ENCODE peak calls at places on chromosomes 12 and 14, in ten cellular contexts. One of them, this sample, is unnamed.

GRCh38 chr12:1811281-1811947 is 9.0 kb upstream of the LRTM2 start:
- DNase-seq in stomach: no peak
- DNase-seq in body of pancreas: no peak
- DNase-seq in heart left ventricle: no peak
- DNase-seq in uterus: no peak
- DNase-seq in suprapubic skin: no peak
- DNase-seq in A549: no peak
- DNase-seq in HCT116: no peak
- DNase-seq in prostate gland: no peak
- DNase-seq in right lobe of liver: no peak
- DNase-seq in this sample: no peak

GRCh38 chr12:94596596-94596995 is 53.8 kb downstream of the TMCC3 start:
- DNase-seq in stomach: peak; percentile 51
- DNase-seq in heart left ventricle: no peak
- DNase-seq in body of pancreas: no peak
- DNase-seq in uterus: no peak
- DNase-seq in right lobe of liver: peak; percentile 60
- DNase-seq in prostate gland: no peak
- DNase-seq in A549: no peak
- DNase-seq in suprapubic skin: no peak
- DNase-seq in HCT116: no peak
- DNase-seq in this sample: no peak

GRCh38 chr12:117968826-117969659 is at the start of gene KSR2:
- DNase-seq in A549: peak; percentile 72
- DNase-seq in stomach: peak; percentile 82
- DNase-seq in uterus: no peak
- DNase-seq in heart left ventricle: no peak
- DNase-seq in body of pancreas: peak; percentile 89
- DNase-seq in suprapubic skin: peak; percentile 79
- DNase-seq in prostate gland: peak; percentile 76
- DNase-seq in HCT116: peak; percentile 81
- DNase-seq in right lobe of liver: peak; percentile 43
- DNase-seq in this sample: peak; percentile 41

GRCh38 chr12:19726122-19726521 is 286.8 kb downstream of the AEBP2 start:
- DNase-seq in right lobe of liver: no peak
- DNase-seq in prostate gland: no peak
- DNase-seq in A549: no peak
- DNase-seq in uterus: no peak
- DNase-seq in heart left ventricle: no peak
- DNase-seq in suprapubic skin: no peak
- DNase-seq in body of pancreas: no peak
- DNase-seq in HCT116: no peak
- DNase-seq in stomach: no peak
- DNase-seq in this sample: no peak

GRCh38 chr14:22122227-22123187 is 448.9 kb upstream of the OR4E1 start:
- DNase-seq in uterus: no peak
- DNase-seq in right lobe of liver: no peak
- DNase-seq in prostate gland: no peak
- DNase-seq in A549: no peak
- DNase-seq in body of pancreas: no peak
- DNase-seq in suprapubic skin: no peak
- DNase-seq in HCT116: no peak
- DNase-seq in heart left ventricle: no peak
- DNase-seq in stomach: no peak
- DNase-seq in this sample: no peak

GRCh38 chr12:50061172-50061571 is 3.8 kb downstream of the ASIC1 start:
- DNase-seq in uterus: no peak
- DNase-seq in stomach: no peak
- DNase-seq in A549: no peak
- DNase-seq in suprapubic skin: no peak
- DNase-seq in heart left ventricle: no peak
- DNase-seq in prostate gland: no peak
- DNase-seq in body of pancreas: no peak
- DNase-seq in HCT116: no peak
- DNase-seq in right lobe of liver: no peak
- DNase-seq in this sample: no peak

GRCh38 chr14:52052289-52052943 is 16.4 kb downstream of the NID2 start:
- DNase-seq in suprapubic skin: no peak
- DNase-seq in body of pancreas: no peak
- DNase-seq in heart left ventricle: no peak
- DNase-seq in right lobe of liver: no peak
- DNase-seq in uterus: peak; percentile 65
- DNase-seq in HCT116: no peak
- DNase-seq in stomach: no peak
- DNase-seq in A549: no peak
- DNase-seq in prostate gland: no peak
- DNase-seq in this sample: no peak

GRCh38 chr12:16833376-16833775 is 227.4 kb upstream of the LMO3 start:
- DNase-seq in heart left ventricle: no peak
- DNase-seq in HCT116: no peak
- DNase-seq in right lobe of liver: no peak
- DNase-seq in A549: no peak
- DNase-seq in stomach: no peak
- DNase-seq in uterus: no peak
- DNase-seq in suprapubic skin: no peak
- DNase-seq in body of pancreas: no peak
- DNase-seq in prostate gland: no peak
- DNase-seq in this sample: no peak

GRCh38 chr12:48185181-48185919 is 1.9 kb downstream of the CCDC184 start:
- DNase-seq in heart left ventricle: no peak
- DNase-seq in stomach: no peak
- DNase-seq in prostate gland: no peak
- DNase-seq in right lobe of liver: no peak
- DNase-seq in suprapubic skin: no peak
- DNase-seq in A549: no peak
- DNase-seq in HCT116: no peak
- DNase-seq in uterus: no peak
- DNase-seq in body of pancreas: no peak
- DNase-seq in this sample: no peak

GRCh38 chr12:118727967-118728366 is 253.4 kb upstream of the SRRM4 start:
- DNase-seq in prostate gland: no peak
- DNase-seq in suprapubic skin: no peak
- DNase-seq in stomach: no peak
- DNase-seq in heart left ventricle: no peak
- DNase-seq in HCT116: no peak
- DNase-seq in uterus: no peak
- DNase-seq in body of pancreas: no peak
- DNase-seq in A549: no peak
- DNase-seq in right lobe of liver: no peak
- DNase-seq in this sample: no peak

GRCh38 chr12:91327889-91328288 is 145.3 kb upstream of the DCN start:
- DNase-seq in uterus: no peak
- DNase-seq in body of pancreas: no peak
- DNase-seq in stomach: no peak
- DNase-seq in A549: no peak
- DNase-seq in heart left ventricle: no peak
- DNase-seq in right lobe of liver: no peak
- DNase-seq in HCT116: no peak
- DNase-seq in prostate gland: no peak
- DNase-seq in suprapubic skin: no peak
- DNase-seq in this sample: no peak

GRCh38 chr12:102120564-102120873 is 536 bp downstream of the PARPBP start:
- DNase-seq in uterus: no peak
- DNase-seq in suprapubic skin: no peak
- DNase-seq in right lobe of liver: no peak
- DNase-seq in stomach: no peak
- DNase-seq in A549: peak; percentile 20
- DNase-seq in body of pancreas: no peak
- DNase-seq in HCT116: no peak
- DNase-seq in prostate gland: no peak
- DNase-seq in heart left ventricle: no peak
- DNase-seq in this sample: no peak

GRCh38 chr12:102116392-102116791 is 3.5 kb downstream of the NUP37 start:
- DNase-seq in A549: no peak
- DNase-seq in uterus: no peak
- DNase-seq in right lobe of liver: no peak
- DNase-seq in prostate gland: no peak
- DNase-seq in heart left ventricle: no peak
- DNase-seq in body of pancreas: no peak
- DNase-seq in suprapubic skin: no peak
- DNase-seq in stomach: no peak
- DNase-seq in HCT116: no peak
- DNase-seq in this sample: no peak

GRCh38 chr12:102119674-102120563 is at the start of the genes NUP37 and PARPBP:
- DNase-seq in right lobe of liver: peak; percentile 91
- DNase-seq in stomach: peak; percentile 90
- DNase-seq in A549: peak; percentile 84
- DNase-seq in HCT116: peak; percentile 86
- DNase-seq in prostate gland: peak; percentile 77
- DNase-seq in heart left ventricle: peak; percentile 90
- DNase-seq in suprapubic skin: peak; percentile 94
- DNase-seq in uterus: peak; percentile 89
- DNase-seq in body of pancreas: peak; percentile 87
- DNase-seq in this sample: peak; percentile 85

GRCh38 chr12:102120886-102121285 is 903 bp downstream of the PARPBP start:
- DNase-seq in body of pancreas: no peak
- DNase-seq in heart left ventricle: no peak
- DNase-seq in uterus: no peak
- DNase-seq in right lobe of liver: no peak
- DNase-seq in prostate gland: no peak
- DNase-seq in HCT116: peak; percentile 3
- DNase-seq in suprapubic skin: no peak
- DNase-seq in stomach: no peak
- DNase-seq in A549: peak; percentile 16
- DNase-seq in this sample: no peak

DNA sequence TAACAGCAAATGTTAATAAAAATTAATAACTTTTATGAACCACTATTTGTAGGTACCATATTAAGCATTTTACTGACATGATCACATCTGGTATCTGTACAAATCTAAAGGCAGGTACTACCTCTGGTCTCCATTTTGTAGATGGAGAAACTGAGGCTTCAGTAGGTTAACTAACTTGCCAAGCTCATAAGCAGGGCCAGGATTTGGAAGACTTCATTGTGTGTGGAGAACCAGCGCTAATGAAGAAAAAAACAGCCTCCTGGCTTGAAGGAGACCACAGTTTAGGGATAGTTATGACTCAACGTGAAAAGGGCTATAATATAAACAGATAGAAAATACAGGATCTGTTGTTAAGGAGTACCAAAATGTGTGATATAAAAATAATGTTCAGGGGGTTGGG is 1.0 kb downstream of the NUP37 start:
- DNase-seq in A549: no peak
- DNase-seq in prostate gland: no peak
- DNase-seq in HCT116: no peak
- DNase-seq in uterus: no peak
- DNase-seq in heart left ventricle: no peak
- DNase-seq in suprapubic skin: no peak
- DNase-seq in right lobe of liver: no peak
- DNase-seq in stomach: no peak
- DNase-seq in body of pancreas: no peak
- DNase-seq in this sample: no peak
- H3K4me3 ChIP-seq in A549: peak overlapping the region; percentile 64
- H3K4me3 ChIP-seq in prostate gland: no peak overlapping the region
- H3K4me3 ChIP-seq in HCT116: peak overlapping the region; percentile 88
- H3K4me3 ChIP-seq in uterus: no peak overlapping the region
- H3K4me3 ChIP-seq in heart left ventricle: no peak overlapping the region
- H3K4me3 ChIP-seq in suprapubic skin: peak overlapping the region; percentile 69
- H3K4me3 ChIP-seq in right lobe of liver: peak overlapping the region; percentile 73
- H3K4me3 ChIP-seq in stomach: peak overlapping the region; percentile 67
- H3K4me3 ChIP-seq in body of pancreas: no peak overlapping the region
- H3K4me3 ChIP-seq in this sample: no peak overlapping the region

GRCh38 chr12:4296749-4297148 is 23.2 kb downstream of the CCND2 start:
- DNase-seq in A549: no peak
- DNase-seq in right lobe of liver: no peak
- DNase-seq in HCT116: no peak
- DNase-seq in body of pancreas: no peak
- DNase-seq in prostate gland: no peak
- DNase-seq in uterus: no peak
- DNase-seq in suprapubic skin: no peak
- DNase-seq in stomach: no peak
- DNase-seq in heart left ventricle: no peak
- DNase-seq in this sample: no peak

GRCh38 chr12:4293299-4293941 is 19.9 kb downstream of the CCND2 start:
- DNase-seq in heart left ventricle: no peak
- DNase-seq in HCT116: no peak
- DNase-seq in suprapubic skin: no peak
- DNase-seq in uterus: no peak
- DNase-seq in right lobe of liver: no peak
- DNase-seq in body of pancreas: no peak
- DNase-seq in stomach: no peak
- DNase-seq in prostate gland: no peak
- DNase-seq in A549: no peak
- DNase-seq in this sample: no peak

GRCh38 chr12:4292266-4293063 is 18.9 kb downstream of the CCND2 start:
- DNase-seq in prostate gland: no peak
- DNase-seq in A549: no peak
- DNase-seq in suprapubic skin: peak; percentile 49
- DNase-seq in uterus: no peak
- DNase-seq in HCT116: no peak
- DNase-seq in heart left ventricle: no peak
- DNase-seq in right lobe of liver: no peak
- DNase-seq in body of pancreas: peak; percentile 22
- DNase-seq in stomach: no peak
- DNase-seq in this sample: no peak

GRCh38 chr12:4297617-4298016 is 23.4 kb upstream of the TIGAR start:
- DNase-seq in right lobe of liver: no peak
- DNase-seq in heart left ventricle: no peak
- DNase-seq in HCT116: no peak
- DNase-seq in uterus: no peak
- DNase-seq in body of pancreas: no peak
- DNase-seq in stomach: no peak
- DNase-seq in A549: no peak
- DNase-seq in prostate gland: no peak
- DNase-seq in suprapubic skin: no peak
- DNase-seq in this sample: no peak

GRCh38 chr12:4293942-4294505 is 20.5 kb downstream of the CCND2 start:
- DNase-seq in uterus: no peak
- DNase-seq in right lobe of liver: no peak
- DNase-seq in HCT116: no peak
- DNase-seq in suprapubic skin: no peak
- DNase-seq in heart left ventricle: no peak
- DNase-seq in prostate gland: no peak
- DNase-seq in A549: no peak
- DNase-seq in body of pancreas: no peak
- DNase-seq in stomach: no peak
- DNase-seq in this sample: no peak
- TF ChIP-seq POLR2A in uterus: no peak
- TF ChIP-seq POLR2A in right lobe of liver: no peak
- TF ChIP-seq POLR2A in HCT116: no peak
- TF ChIP-seq POLR2A in suprapubic skin: no peak
- TF ChIP-seq POLR2A in heart left ventricle: no peak
- TF ChIP-seq POLR2A in prostate gland: no peak
- TF ChIP-seq POLR2A in A549: no peak
- TF ChIP-seq POLR2A in body of pancreas: no peak
- TF ChIP-seq POLR2A in stomach: no peak
- TF ChIP-seq POLR2A in this sample: no peak

GRCh38 chr14:95361373-95362179 is 41.9 kb upstream of the CLMN start:
- DNase-seq in right lobe of liver: peak; percentile 58
- DNase-seq in uterus: peak; percentile 29
- DNase-seq in prostate gland: peak; percentile 53
- DNase-seq in HCT116: peak; percentile 24
- DNase-seq in body of pancreas: peak; percentile 72
- DNase-seq in stomach: peak; percentile 66
- DNase-seq in heart left ventricle: peak; percentile 37
- DNase-seq in suprapubic skin: no peak
- DNase-seq in A549: peak; percentile 25
- DNase-seq in this sample: peak; percentile 81
- H3K4me3 ChIP-seq in right lobe of liver: no peak overlapping the region
- H3K4me3 ChIP-seq in uterus: no peak overlapping the region
- H3K4me3 ChIP-seq in prostate gland: no peak overlapping the region
- H3K4me3 ChIP-seq in HCT116: no peak overlapping the region
- H3K4me3 ChIP-seq in body of pancreas: no peak overlapping the region
- H3K4me3 ChIP-seq in stomach: no peak overlapping the region
- H3K4me3 ChIP-seq in heart left ventricle: no peak overlapping the region
- H3K4me3 ChIP-seq in suprapubic skin: no peak overlapping the region
- H3K4me3 ChIP-seq in A549: no peak overlapping the region
- H3K4me3 ChIP-seq in this sample: peak overlapping the region; percentile 31

GRCh38 chr12:108731866-108732461 is 646 bp upstream of the CORO1C start:
- DNase-seq in A549: peak; percentile 97
- DNase-seq in right lobe of liver: peak; percentile 100
- DNase-seq in body of pancreas: peak; percentile 100
- DNase-seq in uterus: peak; percentile 100
- DNase-seq in suprapubic skin: peak; percentile 100
- DNase-seq in HCT116: peak; percentile 97
- DNase-seq in prostate gland: peak; percentile 99
- DNase-seq in stomach: peak; percentile 100
- DNase-seq in heart left ventricle: peak; percentile 100
- DNase-seq in this sample: peak; percentile 99
- TF ChIP-seq POLR2A in A549: peak; percentile 29
- TF ChIP-seq POLR2A in right lobe of liver: peak; percentile 62
- TF ChIP-seq POLR2A in body of pancreas: peak; percentile 84
- TF ChIP-seq POLR2A in uterus: no peak
- TF ChIP-seq POLR2A in suprapubic skin: no peak
- TF ChIP-seq POLR2A in HCT116: no peak
- TF ChIP-seq POLR2A in prostate gland: peak; percentile 62
- TF ChIP-seq POLR2A in stomach: no peak
- TF ChIP-seq POLR2A in heart left ventricle: peak; percentile 78
- TF ChIP-seq POLR2A in this sample: peak; percentile 74